ENCODE peak calls at places on chromosomes 13 and 19, in eight cellular contexts. N, C, T, K, Q, A, W and Z are unnamed samples.
A peak's percentile ranks its signal among the peaks of the same experiment; 100 is the strongest.

GRCh38 chr19:55257461-55258411 is 1.1 kb downstream of the PPP6R1 start:
- DNase-seq in N (no peak), C (no peak), T (no peak), K (no peak), Q (no peak), A (peak; percentile 52), W (peak; percentile 19), Z (peak; percentile 21)

GRCh38 chr13:106118996-106119395 is 416.5 kb downstream of the EFNB2 start:
- DNase-seq in N (no peak), C (peak; percentile 61), T (no peak), K (no peak), Q (no peak), A (no peak), W (peak; percentile 33), Z (no peak)

GRCh38 chr13:85819513-85819912 is 20.3 kb upstream of the SLITRK6 start:
- DNase-seq in N (no peak), C (no peak), T (no peak), K (no peak), Q (no peak), A (no peak), W (no peak), Z (no peak)

GRCh38 chr13:73985789-73986188 is 148.4 kb downstream of the KLF12 start:
- DNase-seq in N (no peak), C (no peak), T (no peak), K (no peak), Q (no peak), A (no peak), W (no peak), Z (no peak)

GRCh38 chr19:11174336-11174735 is 18.8 kb upstream of the SPC24 start:
- DNase-seq in N (no peak), C (no peak), T (no peak), K (no peak), Q (no peak), A (no peak), W (no peak), Z (no peak)

GRCh38 chr19:13128583-13128982 is 10.5 kb downstream of the NACC1 start:
- DNase-seq in N (no peak), C (no peak), T (no peak), K (no peak), Q (no peak), A (no peak), W (no peak), Z (no peak)

GRCh38 chr13:29850213-29850898 is at the start of gene UBL3:
- DNase-seq in N (peak; percentile 75), C (peak; percentile 96), T (peak; percentile 92), K (peak; percentile 93), Q (peak; percentile 84), A (peak; percentile 80), W (peak; percentile 84), Z (peak; percentile 91)

GRCh38 chr19:31232871-31233270 is 116.4 kb downstream of the TSHZ3 start:
- DNase-seq in N (no peak), C (peak; percentile 95), T (peak; percentile 86), K (no peak), Q (no peak), A (no peak), W (no peak), Z (no peak)

GRCh38 chr19:16445238-16446107 is 26.3 kb downstream of the EPS15L1 start:
- DNase-seq in N (no peak), C (peak; percentile 61), T (no peak), K (no peak), Q (no peak), A (peak; percentile 50), W (peak; percentile 64), Z (no peak)

GRCh38 chr13:94968040-94968756 is 255.9 kb upstream of the SOX21 start:
- DNase-seq in N (no peak), C (peak; percentile 20), T (no peak), K (no peak), Q (no peak), A (no peak), W (no peak), Z (no peak)

GRCh38 chr19:53294786-53295441 is 27.4 kb upstream of the VN1R4 start:
- DNase-seq in N (no peak), C (peak; percentile 6), T (no peak), K (no peak), Q (no peak), A (peak; percentile 13), W (no peak), Z (no peak)

GRCh38 chr13:21538753-21539152 is 65.2 kb downstream of the MICU2 start:
- DNase-seq in N (no peak), C (no peak), T (no peak), K (no peak), Q (no peak), A (peak; percentile 59), W (no peak), Z (no peak)

GRCh38 chr13:62920181-62920580 is 1504.5 kb upstream of the PCDH20 start:
- DNase-seq in N (no peak), C (peak; percentile 0), T (no peak), K (no peak), Q (no peak), A (no peak), W (no peak), Z (no peak)

GRCh38 chr19:40600086-40600917 is 867 bp upstream of the LTBP4 start:
- DNase-seq in N (no peak), C (no peak), T (no peak), K (no peak), Q (no peak), A (peak; percentile 48), W (no peak), Z (no peak)

GRCh38 chr19:5504115-5504514 is 48.9 kb downstream of the ZNRF4 start:
- DNase-seq in N (no peak), C (no peak), T (no peak), K (no peak), Q (no peak), A (no peak), W (no peak), Z (no peak)

GRCh38 chr19:45761714-45762113 is 7.3 kb downstream of the SIX5 start:
- DNase-seq in N (no peak), C (no peak), T (no peak), K (no peak), Q (no peak), A (no peak), W (no peak), Z (no peak)

GRCh38 chr13:74145249-74145970 is 11.2 kb upstream of the KLF12 start:
- DNase-seq in N (no peak), C (peak; percentile 81), T (peak; percentile 58), K (no peak), Q (no peak), A (peak; percentile 72), W (no peak), Z (no peak)

GRCh38 chr19:36141039-36141914 is 1.4 kb downstream of the CAPNS1 start:
- DNase-seq in N (peak; percentile 87), C (peak; percentile 71), T (peak; percentile 49), K (peak; percentile 26), Q (peak; percentile 79), A (peak; percentile 93), W (peak; percentile 78), Z (peak; percentile 79)

GRCh38 chr13:42396501-42396900 is 124.5 kb downstream of the AKAP11 start:
- DNase-seq in N (no peak), C (no peak), T (no peak), K (no peak), Q (no peak), A (no peak), W (no peak), Z (no peak)

GRCh38 chr19:30802424-30803013 is 430.3 kb downstream of the ZNF536 start:
- DNase-seq in N (no peak), C (no peak), T (no peak), K (no peak), Q (no peak), A (no peak), W (no peak), Z (no peak)

GRCh38 chr19:18597809-18598660 is 8.6 kb downstream of the CRLF1 start:
- DNase-seq in N (no peak), C (no peak), T (no peak), K (no peak), Q (no peak), A (no peak), W (no peak), Z (no peak)

GRCh38 chr19:43562698-43563241 is 12.6 kb downstream of the XRCC1 start:
- DNase-seq in N (no peak), C (peak; percentile 92), T (peak; percentile 28), K (no peak), Q (peak; percentile 28), A (peak; percentile 48), W (peak; percentile 43), Z (peak; percentile 24)

GRCh38 chr13:44068737-44069136 is 189.0 kb downstream of the LACC1 start:
- DNase-seq in N (no peak), C (peak; percentile 85), T (peak; percentile 8), K (no peak), Q (no peak), A (peak; percentile 27), W (peak; percentile 92), Z (peak; percentile 38)

GRCh38 chr19:38361633-38362075 is 12.7 kb upstream of the PSMD8 start:
- DNase-seq in N (peak; percentile 68), C (peak; percentile 71), T (no peak), K (peak; percentile 81), Q (peak; percentile 44), A (peak; percentile 71), W (peak; percentile 68), Z (peak; percentile 82)

GRCh38 chr19:54136086-54136863 is 1.3 kb upstream of the CNOT3 start:
- DNase-seq in N (no peak), C (peak; percentile 7), T (no peak), K (no peak), Q (no peak), A (no peak), W (no peak), Z (no peak)

GRCh38 chr19:30136591-30136990 is 194.6 kb downstream of the URI1 start:
- DNase-seq in N (no peak), C (peak; percentile 2), T (no peak), K (no peak), Q (no peak), A (no peak), W (peak; percentile 11), Z (no peak)

GRCh38 chr13:110520431-110521295 is 40.9 kb downstream of the RAB20 start:
- DNase-seq in N (no peak), C (peak; percentile 66), T (peak; percentile 43), K (no peak), Q (no peak), A (no peak), W (no peak), Z (no peak)

GRCh38 chr19:33273881-33274662 is 28.3 kb downstream of the CEBPA start:
- DNase-seq in N (no peak), C (peak; percentile 88), T (peak; percentile 62), K (no peak), Q (no peak), A (peak; percentile 38), W (peak; percentile 59), Z (no peak)

GRCh38 chr13:78960881-78961280 is 301.9 kb upstream of the OBI1 start:
- DNase-seq in N (no peak), C (no peak), T (no peak), K (no peak), Q (no peak), A (no peak), W (no peak), Z (no peak)

GRCh38 chr13:64488731-64489130 is 2741.4 kb downstream of the PCDH9 start:
- DNase-seq in N (no peak), C (peak; percentile 62), T (no peak), K (no peak), Q (no peak), A (no peak), W (no peak), Z (no peak)

GRCh38 chr19:11125994-11126685 is 29.4 kb downstream of the SPC24 start:
- DNase-seq in N (peak; percentile 87), C (peak; percentile 46), T (no peak), K (no peak), Q (peak; percentile 47), A (peak; percentile 95), W (peak; percentile 32), Z (peak; percentile 69)

GRCh38 chr19:33903489-33903850 is 106.8 kb downstream of the KCTD15 start:
- DNase-seq in N (no peak), C (no peak), T (no peak), K (no peak), Q (no peak), A (no peak), W (no peak), Z (no peak)

GRCh38 chr13:50999641-51000040 is 90.0 kb downstream of the RNASEH2B start:
- DNase-seq in N (no peak), C (no peak), T (no peak), K (no peak), Q (no peak), A (no peak), W (no peak), Z (no peak)

GRCh38 chr19:17794731-17795494 is at the start of gene B3GNT3:
- DNase-seq in N (no peak), C (no peak), T (no peak), K (no peak), Q (no peak), A (no peak), W (no peak), Z (no peak)